ENCODE peak calls at places on chromosomes 7 and 10, in four cellular contexts. H, I, M and O are unnamed samples.

GRCh38 chr10:21769041-21769440 is 234.5 kb downstream of the DNAJC1 start:
- DNase-seq in H (no peak), I (no peak), M (no peak), O (no peak)

GRCh38 chr7:154178890-154179289 is 126.7 kb downstream of the DPP6 start:
- DNase-seq in H (peak), I (no peak), M (no peak), O (no peak)

GRCh38 chr10:77176224-77176623 is 461.4 kb downstream of the KCNMA1 start:
- DNase-seq in H (no peak), I (no peak), M (no peak), O (no peak)

GRCh38 chr7:90791596-90791995 is 195.5 kb downstream of the CDK14 start:
- DNase-seq in H (no peak), I (no peak), M (no peak), O (no peak)

GRCh38 chr7:93245525-93246432 is 13.6 kb downstream of the VPS50 start:
- DNase-seq in H (peak), I (no peak), M (no peak), O (peak)

GRCh38 chr7:92582948-92583347 is 7.2 kb downstream of the FAM133B start:
- DNase-seq in H (no peak), I (no peak), M (no peak), O (no peak)

GRCh38 chr7:129468547-129468946 is 33.8 kb upstream of the SMKR1 start:
- DNase-seq in H (no peak), I (no peak), M (no peak), O (no peak)

GRCh38 chr7:130384841-130385599 is 4.7 kb downstream of the CPA1 start:
- DNase-seq in H (no peak), I (no peak), M (no peak), O (no peak)

GRCh38 chr7:155375337-155376277 is 77.9 kb downstream of the INSIG1 start:
- DNase-seq in H (peak), I (peak), M (no peak), O (no peak)

GRCh38 chr7:5692112-5692844 is 89.2 kb downstream of the RNF216 start:
- DNase-seq in H (no peak), I (no peak), M (no peak), O (peak)

GRCh38 chr7:31003097-31003496 is 39.3 kb downstream of the GHRHR start:
- DNase-seq in H (no peak), I (no peak), M (no peak), O (no peak)
- H4K5ac ChIP-seq in H (no peak), I (no peak), M (no peak), O (no peak)

DNA sequence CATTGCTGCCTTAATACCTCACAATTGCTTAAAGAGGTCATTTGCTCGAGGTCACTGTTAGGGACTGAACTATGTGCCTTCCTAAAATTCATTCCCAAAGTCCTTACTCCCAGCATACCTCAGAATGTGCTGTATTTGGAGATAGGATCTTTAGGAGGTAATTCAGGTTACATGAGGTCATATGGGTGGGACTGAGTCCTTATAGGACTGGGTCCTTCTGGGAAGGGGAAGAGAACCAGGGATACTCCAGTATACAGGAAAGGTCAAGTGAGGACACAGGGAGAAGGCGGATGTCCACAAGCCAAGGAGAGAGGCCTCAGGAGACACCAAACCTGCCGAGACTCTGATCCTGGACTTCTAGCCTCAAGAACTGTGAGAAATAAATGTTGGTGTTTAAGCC is 253.3 kb downstream of the PRPF18 start:
- DNase-seq in H (peak), I (no peak), M (no peak), O (no peak)
- H2BK15ac ChIP-seq in H (no peak), I (no peak), M (no peak), O (peak)

DNA sequence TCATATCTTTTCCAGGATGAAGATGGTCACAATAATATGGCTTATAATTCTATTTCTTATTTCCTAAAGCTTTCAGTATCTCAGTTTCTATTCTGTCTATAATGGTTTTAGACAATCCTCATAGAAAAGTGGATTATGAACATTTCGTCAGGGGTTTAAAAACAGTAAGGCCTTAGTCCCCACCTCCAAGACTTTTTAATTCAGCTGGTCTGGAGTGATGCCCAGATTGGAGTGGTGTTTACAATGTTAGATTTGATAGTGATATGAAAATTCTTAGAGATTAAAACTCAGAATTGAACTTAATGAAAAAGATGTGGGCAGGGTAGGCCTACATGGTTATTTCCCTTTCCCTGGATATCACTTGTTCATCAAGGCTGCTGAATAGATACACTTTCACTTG is 1238.3 kb downstream of the SORCS3 start:
- DNase-seq in H (no peak), I (no peak), M (no peak), O (no peak)
- H4K5ac ChIP-seq in H (no peak), I (no peak), M (no peak), O (no peak)

DNA sequence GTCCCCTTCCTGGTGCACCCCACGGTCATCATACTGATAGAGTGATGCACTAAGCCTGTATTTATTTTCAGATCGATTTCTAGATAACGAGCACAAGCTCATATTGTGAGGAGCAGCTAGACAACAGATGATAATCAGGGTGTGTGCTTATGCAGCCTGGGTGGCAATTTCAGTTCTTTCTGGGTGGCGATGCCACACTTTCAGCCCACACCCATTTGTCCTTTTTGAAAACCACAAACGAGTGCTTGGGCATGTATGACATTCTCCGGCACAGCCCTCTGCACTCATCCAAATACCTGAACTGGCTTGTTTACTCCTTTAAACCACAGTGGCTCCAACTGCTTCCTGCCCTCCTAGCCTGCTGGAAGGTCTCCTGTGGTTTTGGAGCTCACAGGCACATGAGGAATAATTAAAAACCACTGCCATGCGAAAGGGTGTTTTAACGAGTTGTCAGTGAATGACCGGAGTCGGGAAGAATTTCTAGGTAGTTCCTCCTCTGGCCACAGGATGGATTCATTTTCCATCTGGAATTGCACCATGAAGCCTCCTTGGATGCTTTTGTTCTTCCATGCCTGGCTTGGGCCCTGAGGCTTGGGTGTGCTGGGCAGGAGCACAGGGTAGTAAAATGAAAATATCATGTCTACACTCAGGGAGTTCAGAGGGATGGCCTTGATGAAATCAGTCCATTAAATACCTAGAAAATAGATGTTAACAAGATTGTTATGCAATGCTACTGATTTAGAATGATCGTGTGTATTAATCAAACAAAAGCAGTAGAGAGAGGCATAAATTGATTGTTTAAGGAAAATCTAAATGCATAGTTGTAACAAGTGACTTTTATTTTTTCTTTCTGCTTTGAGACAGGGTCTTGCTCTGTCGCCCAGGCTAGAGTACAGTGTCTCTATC is 52.4 kb upstream of the ITGB1 start:
- DNase-seq in H (peak), I (peak), M (peak), O (peak)
- H2BK15ac ChIP-seq in H (no peak), I (no peak), M (peak), O (peak)

DNA sequence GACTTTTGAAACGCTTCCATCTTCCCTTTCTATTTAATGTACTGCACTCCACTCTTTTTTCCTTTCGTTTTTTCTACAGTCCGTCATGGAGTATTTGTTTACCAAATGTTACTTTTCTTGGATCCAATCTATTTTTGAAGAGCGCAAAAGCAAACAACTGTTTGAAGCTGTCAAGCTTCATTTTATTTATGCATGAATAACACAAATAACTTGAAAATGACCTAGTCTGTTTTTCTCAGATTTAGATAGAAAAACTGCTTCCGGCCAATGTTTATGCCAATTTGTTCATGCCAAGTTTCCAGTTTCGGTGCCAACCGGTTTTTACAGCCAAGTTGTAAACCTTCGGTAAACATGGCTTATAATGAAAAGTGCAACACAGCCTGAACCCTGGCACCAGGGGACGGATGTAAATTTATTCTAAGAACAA is 150.9 kb upstream of the KLF6 start:
- DNase-seq in H (no peak), I (no peak), M (no peak), O (no peak)
- H4K5ac ChIP-seq in H (no peak), I (no peak), M (no peak), O (no peak)

GRCh38 chr10:79398642-79399041 is 46.8 kb downstream of the ZCCHC24 start:
- DNase-seq in H (no peak), I (no peak), M (no peak), O (no peak)

GRCh38 chr10:79397051-79397450 is 48.4 kb downstream of the ZCCHC24 start:
- DNase-seq in H (no peak), I (no peak), M (no peak), O (no peak)

GRCh38 chr10:79399242-79399831 is 46.1 kb downstream of the ZCCHC24 start:
- DNase-seq in H (peak), I (peak), M (no peak), O (peak)

GRCh38 chr10:79396587-79396986 is 48.8 kb downstream of the ZCCHC24 start:
- DNase-seq in H (no peak), I (no peak), M (no peak), O (no peak)

GRCh38 chr10:79397575-79398303 is 47.7 kb downstream of the ZCCHC24 start:
- DNase-seq in H (no peak), I (no peak), M (no peak), O (peak)
- H2BK15ac ChIP-seq in H (no peak), I (no peak), M (no peak), O (peak)

DNA sequence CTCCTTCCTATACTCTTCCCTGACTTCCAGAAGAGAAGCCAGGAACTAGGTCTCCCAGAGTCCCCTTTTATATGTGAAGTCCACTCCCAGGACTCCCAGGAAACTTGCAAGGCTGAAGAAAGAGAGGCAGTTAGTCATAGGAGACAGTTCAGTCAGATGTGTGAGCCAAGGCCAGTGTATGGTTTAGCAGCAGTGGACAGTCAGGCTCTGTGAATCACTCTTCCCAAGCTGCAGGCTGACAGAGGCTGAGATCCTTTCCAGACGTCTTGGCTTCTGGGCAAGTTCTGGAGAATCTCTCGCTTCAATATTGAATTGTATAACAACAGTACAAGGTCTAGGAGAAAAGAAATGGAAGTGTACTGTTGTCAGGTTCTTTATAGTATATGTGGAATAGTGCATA is 26.9 kb downstream of the BLVRA start:
- DNase-seq in H (no peak), I (no peak), M (no peak), O (peak)
- H4K5ac ChIP-seq in H (no peak), I (no peak), M (no peak), O (no peak)